ENCODE peak calls at places on chromosomes 5 and 9, in five cellular contexts. H is esophagus squamous epithelium; K is CD8-positive, alpha-beta T cell; Q is neural progenitor cell; Z is fibroblast of lung. C is an unnamed sample.

GRCh38 chr5:147234825-147235635 is at the start of gene STK32A:
- DNase-seq in Z (peak; percentile 53), H (no peak), K (no peak), Q (peak; percentile 92), C (peak; percentile 4)

GRCh38 chr5:56094579-56095361 is 100.0 kb upstream of the IL6ST start:
- DNase-seq in H (no peak), Q (no peak), K (no peak), Z (no peak), C (no peak)

GRCh38 chr5:74325866-74326265 is 314.7 kb downstream of the ENC1 start:
- DNase-seq in K (no peak), Z (peak; percentile 79), H (no peak), Q (no peak), C (peak; percentile 61)

GRCh38 chr5:103258957-103259704 is 568 bp downstream of the MACIR start:
- DNase-seq in H (no peak), Q (peak; percentile 79), K (peak; percentile 52), Z (peak; percentile 47), C (no peak)

GRCh38 chr5:56637321-56637920 is 177.9 kb upstream of the MAP3K1 start:
- DNase-seq in Z (peak; percentile 75), K (no peak), Q (no peak), H (no peak), C (no peak)

GRCh38 chr5:95163079-95163478 is 121.8 kb downstream of the MCTP1 start:
- DNase-seq in Q (no peak), Z (no peak), K (no peak), H (no peak), C (no peak)

GRCh38 chr9:124894741-124895170 is 32.8 kb downstream of the ARPC5L start:
- DNase-seq in Q (peak; percentile 55), H (no peak), Z (peak; percentile 38), K (peak; percentile 31), C (no peak)

GRCh38 chr9:75152416-75152815 is 64.1 kb downstream of the OSTF1 start:
- DNase-seq in H (no peak), Z (no peak), Q (no peak), K (peak; percentile 30), C (no peak)

GRCh38 chr9:80797427-80797825 is 891.9 kb downstream of the TLE1 start:
- DNase-seq in Q (peak; percentile 8), K (no peak), H (no peak), Z (no peak), C (no peak)

GRCh38 chr9:127450170-127450830 is 906 bp downstream of the RPL12 start:
- DNase-seq in Q (peak; percentile 27), K (no peak), H (no peak), Z (no peak), C (no peak)

GRCh38 chr5:36607114-36607561 is 732 bp downstream of the SLC1A3 start:
- DNase-seq in Z (peak; percentile 58), K (no peak), H (no peak), Q (peak; percentile 72), C (no peak)

GRCh38 chr5:55864606-55865541 is 13.7 kb downstream of the IL31RA start:
- DNase-seq in Z (peak; percentile 9), H (no peak), K (no peak), Q (no peak), C (no peak)

GRCh38 chr5:181217805-181218065 is 5.3 kb upstream of the TRIM41 start:
- DNase-seq in Z (no peak), Q (no peak), H (no peak), K (no peak), C (no peak)
- TF ChIP-seq CTCF in Z (no peak), Q (no peak), H (no peak), K (no peak), C (no peak)

GRCh38 chr9:114905160-114905940 is 25.0 kb downstream of the TNFSF8 start:
- DNase-seq in Q (no peak), H (no peak), K (no peak), Z (no peak), C (no peak)
- H3K36me3 ChIP-seq in Q (no peaks in the 10 kb centered on the region), H (no peaks in the 10 kb centered on the region), K (peaks cover 24% of the 10 kb centered on the region), Z (no peaks in the 10 kb centered on the region), C (no peaks in the 10 kb centered on the region)

DNA sequence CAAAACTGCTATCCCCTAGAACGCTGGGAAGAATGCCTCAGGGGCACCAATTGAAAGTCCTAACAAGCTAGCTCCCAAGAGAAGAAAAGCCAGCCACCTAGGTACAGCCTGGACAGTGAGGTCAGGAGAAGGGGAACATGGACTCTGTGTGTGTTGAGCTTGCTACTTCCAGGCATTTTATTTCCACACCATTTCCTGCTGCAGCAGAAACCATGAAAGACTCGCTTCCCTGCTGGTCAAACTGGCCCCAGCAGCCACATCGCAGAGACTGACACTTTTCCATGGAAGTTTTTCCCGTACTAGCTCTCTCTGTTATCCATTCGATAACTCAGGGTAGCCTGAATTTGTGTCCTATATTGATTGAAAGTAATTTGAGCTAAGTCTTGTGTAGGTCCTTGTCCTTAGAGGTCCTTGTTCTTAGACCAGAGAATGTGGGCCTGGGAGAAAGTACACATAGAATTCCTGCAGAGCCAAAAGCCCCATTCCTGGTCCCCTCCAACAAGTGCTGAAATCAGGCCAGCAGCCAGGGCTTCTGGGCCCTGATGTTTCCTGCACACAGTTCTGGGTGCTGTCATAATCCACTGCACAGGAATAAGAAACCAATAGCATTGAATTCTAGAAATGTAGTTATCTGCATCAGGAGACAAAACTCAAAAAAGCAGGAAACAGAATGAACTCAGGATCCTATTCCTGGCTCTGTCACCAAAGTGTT is 96.6 kb downstream of the BRINP1 start:
- DNase-seq in Z (peak; percentile 32), H (no peak), K (no peak), Q (peak; percentile 8), C (no peak)
- TF ChIP-seq CTCF in Z (no peak), H (no peak), K (no peak), Q (no peak), C (no peak)

GRCh38 chr9:109704546-109704945 is 75.5 kb upstream of the PALM2AKAP2 start:
- DNase-seq in Q (no peak), Z (no peak), K (no peak), H (no peak), C (no peak)

GRCh38 chr9:109708507-109708945 is 71.5 kb upstream of the PALM2AKAP2 start:
- DNase-seq in H (no peak), Q (no peak), K (no peak), Z (peak; percentile 41), C (no peak)

GRCh38 chr9:109709881-109710280 is 70.1 kb upstream of the PALM2AKAP2 start:
- DNase-seq in Z (no peak), H (no peak), Q (no peak), K (no peak), C (no peak)

GRCh38 chr9:109707355-109707754 is 72.6 kb upstream of the PALM2AKAP2 start:
- DNase-seq in H (no peak), K (no peak), Q (no peak), Z (peak; percentile 12), C (no peak)

GRCh38 chr9:109705515-109705914 is 74.5 kb upstream of the PALM2AKAP2 start:
- DNase-seq in Z (peak; percentile 50), Q (peak; percentile 31), K (no peak), H (no peak), C (no peak)
- H3K36me3 ChIP-seq in Z (no peaks in the 10 kb centered on the region), Q (no peaks in the 10 kb centered on the region), K (no peaks in the 10 kb centered on the region), H (no peaks in the 10 kb centered on the region), C (no peaks in the 10 kb centered on the region)

DNA sequence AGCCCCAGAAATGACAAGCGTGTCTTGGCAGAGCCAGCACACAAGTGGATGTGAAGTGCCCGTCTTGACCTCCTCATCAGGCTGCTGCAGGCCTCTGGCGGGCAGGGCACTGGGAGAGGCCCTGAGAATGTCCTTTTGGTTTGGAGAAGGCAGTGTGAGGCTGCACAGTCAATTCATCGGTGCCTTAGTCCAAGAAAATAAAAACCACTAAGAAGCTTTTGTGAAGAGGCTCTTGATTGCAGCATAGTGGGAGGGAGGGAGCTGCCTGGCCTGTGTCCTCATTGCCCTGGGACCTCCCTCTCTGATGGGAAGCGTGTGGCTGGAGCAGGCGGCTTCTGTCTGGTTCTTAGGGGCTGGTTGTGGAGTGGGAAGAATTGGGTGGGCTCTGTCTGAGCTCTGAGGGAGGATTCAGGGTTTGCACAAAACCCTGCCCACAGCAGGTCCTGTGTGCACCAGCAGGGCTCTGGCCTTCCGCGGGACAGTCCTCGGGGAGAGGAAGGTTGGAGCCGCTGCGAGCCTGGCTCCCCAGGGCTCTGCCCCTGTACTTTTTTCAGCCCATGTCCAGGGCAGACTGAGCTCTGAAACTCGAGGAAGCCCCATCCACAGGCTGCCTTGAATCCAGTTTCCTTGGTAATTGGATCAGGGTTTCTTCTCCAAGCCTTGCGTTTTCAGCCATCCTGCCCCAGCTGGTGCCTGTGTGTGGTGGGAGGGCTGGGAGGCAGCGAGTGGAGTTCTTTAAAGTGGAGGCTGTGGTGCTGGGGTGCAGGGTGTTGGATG is 1.1 kb downstream of the HRCT1 start:
- DNase-seq in Z (peak; percentile 88), Q (peak; percentile 47), K (no peak), H (no peak), C (no peak)
- TF ChIP-seq CTCF in Z (no peak), Q (no peak), K (no peak), H (no peak), C (no peak)

GRCh38 chr9:33049680-33050361 is 24.7 kb downstream of the DNAJA1 start:
- DNase-seq in K (no peak), Q (no peak), Z (no peak), H (no peak), C (no peak)
- H3K36me3 ChIP-seq in K (peaks cover 18% of the 10 kb centered on the region), Q (no peaks in the 10 kb centered on the region), Z (peaks cover 6% of the 10 kb centered on the region), H (peaks cover 36% of the 10 kb centered on the region), C (peaks cover 1% of the 10 kb centered on the region)

GRCh38 chr5:151520294-151520693 is 70.8 kb downstream of the FAT2 start:
- DNase-seq in Z (no peak), Q (peak; percentile 30), H (no peak), K (no peak), C (no peak)
- TF ChIP-seq CTCF in Z (no peak), Q (peak; percentile 24), H (no peak), K (no peak), C (no peak)

C was measured in kidney epithelial cell.